ENCODE peak calls at places on chromosomes 16 and 17, in ten cellular contexts. One of them, this sample, is unnamed.

GRCh38 chr16:70437582-70438324 is 1.1 kb downstream of the ST3GAL2 start:
- DNase-seq in iris pigment epithelial cell: peak
- DNase-seq in HCEC 1CT: peak
- DNase-seq in HTR-8/SVneo: no peak
- DNase-seq in CD4-positive, CD25-positive, alpha-beta regulatory T cell: no peak
- DNase-seq in stromal cell of bone marrow: peak
- DNase-seq in A549: no peak
- DNase-seq in effector memory CD8-positive, alpha-beta T cell: no peak
- DNase-seq in T-helper 2 cell: no peak
- DNase-seq in NCI-H460: no peak
- DNase-seq in this sample: no peak

GRCh38 chr16:19698480-19699465 is 19.3 kb downstream of the KNOP1 start:
- DNase-seq in A549: no peak
- DNase-seq in NCI-H460: no peak
- DNase-seq in CD4-positive, CD25-positive, alpha-beta regulatory T cell: no peak
- DNase-seq in HTR-8/SVneo: no peak
- DNase-seq in HCEC 1CT: no peak
- DNase-seq in effector memory CD8-positive, alpha-beta T cell: no peak
- DNase-seq in T-helper 2 cell: no peak
- DNase-seq in stromal cell of bone marrow: no peak
- DNase-seq in iris pigment epithelial cell: peak
- DNase-seq in this sample: no peak

GRCh38 chr17:38960402-38960801 is 6.8 kb downstream of the FBXO47 start:
- DNase-seq in HCEC 1CT: no peak
- DNase-seq in CD4-positive, CD25-positive, alpha-beta regulatory T cell: peak
- DNase-seq in iris pigment epithelial cell: no peak
- DNase-seq in NCI-H460: no peak
- DNase-seq in HTR-8/SVneo: no peak
- DNase-seq in effector memory CD8-positive, alpha-beta T cell: no peak
- DNase-seq in stromal cell of bone marrow: no peak
- DNase-seq in A549: no peak
- DNase-seq in T-helper 2 cell: no peak
- DNase-seq in this sample: no peak

GRCh38 chr16:22664561-22664997 is 149.4 kb upstream of the HS3ST2 start:
- DNase-seq in stromal cell of bone marrow: no peak
- DNase-seq in effector memory CD8-positive, alpha-beta T cell: no peak
- DNase-seq in HTR-8/SVneo: no peak
- DNase-seq in CD4-positive, CD25-positive, alpha-beta regulatory T cell: no peak
- DNase-seq in T-helper 2 cell: no peak
- DNase-seq in iris pigment epithelial cell: no peak
- DNase-seq in NCI-H460: no peak
- DNase-seq in A549: no peak
- DNase-seq in HCEC 1CT: no peak
- DNase-seq in this sample: no peak

GRCh38 chr16:1428511-1428910 is 2.4 kb upstream of the PERCC1 start:
- DNase-seq in A549: peak
- DNase-seq in effector memory CD8-positive, alpha-beta T cell: peak
- DNase-seq in T-helper 2 cell: peak
- DNase-seq in stromal cell of bone marrow: no peak
- DNase-seq in HCEC 1CT: no peak
- DNase-seq in iris pigment epithelial cell: peak
- DNase-seq in HTR-8/SVneo: no peak
- DNase-seq in NCI-H460: no peak
- DNase-seq in CD4-positive, CD25-positive, alpha-beta regulatory T cell: no peak
- DNase-seq in this sample: peak

GRCh38 chr16:74485916-74486315 is 64.6 kb upstream of the CLEC18B start:
- DNase-seq in T-helper 2 cell: no peak
- DNase-seq in NCI-H460: no peak
- DNase-seq in HCEC 1CT: no peak
- DNase-seq in iris pigment epithelial cell: no peak
- DNase-seq in A549: no peak
- DNase-seq in HTR-8/SVneo: no peak
- DNase-seq in stromal cell of bone marrow: no peak
- DNase-seq in effector memory CD8-positive, alpha-beta T cell: no peak
- DNase-seq in CD4-positive, CD25-positive, alpha-beta regulatory T cell: no peak
- DNase-seq in this sample: no peak

GRCh38 chr17:732788-733720 is 658 bp downstream of the TLCD3A start:
- DNase-seq in CD4-positive, CD25-positive, alpha-beta regulatory T cell: no peak
- DNase-seq in stromal cell of bone marrow: no peak
- DNase-seq in iris pigment epithelial cell: peak
- DNase-seq in T-helper 2 cell: no peak
- DNase-seq in HTR-8/SVneo: peak
- DNase-seq in NCI-H460: peak
- DNase-seq in A549: no peak
- DNase-seq in HCEC 1CT: peak
- DNase-seq in effector memory CD8-positive, alpha-beta T cell: no peak
- DNase-seq in this sample: peak

GRCh38 chr16:80670170-80670865 is 129.5 kb downstream of the DYNLRB2 start:
- DNase-seq in HTR-8/SVneo: no peak
- DNase-seq in NCI-H460: no peak
- DNase-seq in HCEC 1CT: no peak
- DNase-seq in CD4-positive, CD25-positive, alpha-beta regulatory T cell: no peak
- DNase-seq in iris pigment epithelial cell: no peak
- DNase-seq in stromal cell of bone marrow: no peak
- DNase-seq in effector memory CD8-positive, alpha-beta T cell: no peak
- DNase-seq in T-helper 2 cell: no peak
- DNase-seq in A549: no peak
- DNase-seq in this sample: no peak

GRCh38 chr16:30370444-30371247 is at the start of gene TBC1D10B:
- DNase-seq in HTR-8/SVneo: peak
- DNase-seq in stromal cell of bone marrow: peak
- DNase-seq in NCI-H460: peak
- DNase-seq in iris pigment epithelial cell: peak
- DNase-seq in A549: peak
- DNase-seq in effector memory CD8-positive, alpha-beta T cell: peak
- DNase-seq in HCEC 1CT: peak
- DNase-seq in T-helper 2 cell: peak
- DNase-seq in CD4-positive, CD25-positive, alpha-beta regulatory T cell: peak
- DNase-seq in this sample: peak

GRCh38 chr17:66713533-66714042 is 121.3 kb upstream of the CACNG5 start:
- DNase-seq in T-helper 2 cell: no peak
- DNase-seq in effector memory CD8-positive, alpha-beta T cell: no peak
- DNase-seq in CD4-positive, CD25-positive, alpha-beta regulatory T cell: no peak
- DNase-seq in HCEC 1CT: no peak
- DNase-seq in stromal cell of bone marrow: no peak
- DNase-seq in HTR-8/SVneo: no peak
- DNase-seq in A549: no peak
- DNase-seq in iris pigment epithelial cell: no peak
- DNase-seq in NCI-H460: no peak
- DNase-seq in this sample: no peak

GRCh38 chr17:9291912-9292562 is 270.7 kb downstream of the NTN1 start:
- DNase-seq in effector memory CD8-positive, alpha-beta T cell: peak
- DNase-seq in HTR-8/SVneo: peak
- DNase-seq in NCI-H460: peak
- DNase-seq in stromal cell of bone marrow: no peak
- DNase-seq in HCEC 1CT: no peak
- DNase-seq in iris pigment epithelial cell: peak
- DNase-seq in CD4-positive, CD25-positive, alpha-beta regulatory T cell: no peak
- DNase-seq in T-helper 2 cell: peak
- DNase-seq in A549: peak
- DNase-seq in this sample: no peak

GRCh38 chr16:87789437-87790277 is 23.9 kb upstream of the KLHDC4 start:
- DNase-seq in CD4-positive, CD25-positive, alpha-beta regulatory T cell: no peak
- DNase-seq in HTR-8/SVneo: peak
- DNase-seq in T-helper 2 cell: no peak
- DNase-seq in HCEC 1CT: peak
- DNase-seq in effector memory CD8-positive, alpha-beta T cell: no peak
- DNase-seq in A549: peak
- DNase-seq in stromal cell of bone marrow: peak
- DNase-seq in NCI-H460: no peak
- DNase-seq in iris pigment epithelial cell: peak
- DNase-seq in this sample: no peak

GRCh38 chr17:50173335-50173941 is 7.6 kb downstream of the SGCA start:
- DNase-seq in stromal cell of bone marrow: peak
- DNase-seq in HTR-8/SVneo: peak
- DNase-seq in NCI-H460: no peak
- DNase-seq in HCEC 1CT: peak
- DNase-seq in A549: no peak
- DNase-seq in T-helper 2 cell: no peak
- DNase-seq in CD4-positive, CD25-positive, alpha-beta regulatory T cell: no peak
- DNase-seq in iris pigment epithelial cell: peak
- DNase-seq in effector memory CD8-positive, alpha-beta T cell: no peak
- DNase-seq in this sample: no peak

GRCh38 chr17:65092262-65092661 is 35.7 kb upstream of the GNA13 start:
- DNase-seq in HTR-8/SVneo: no peak
- DNase-seq in NCI-H460: no peak
- DNase-seq in T-helper 2 cell: no peak
- DNase-seq in effector memory CD8-positive, alpha-beta T cell: no peak
- DNase-seq in iris pigment epithelial cell: peak
- DNase-seq in A549: peak
- DNase-seq in stromal cell of bone marrow: no peak
- DNase-seq in HCEC 1CT: peak
- DNase-seq in CD4-positive, CD25-positive, alpha-beta regulatory T cell: no peak
- DNase-seq in this sample: no peak

GRCh38 chr17:3015890-3016289 is 47.5 kb downstream of the OR1D5 start:
- DNase-seq in HCEC 1CT: no peak
- DNase-seq in stromal cell of bone marrow: no peak
- DNase-seq in A549: no peak
- DNase-seq in HTR-8/SVneo: no peak
- DNase-seq in T-helper 2 cell: no peak
- DNase-seq in effector memory CD8-positive, alpha-beta T cell: no peak
- DNase-seq in NCI-H460: no peak
- DNase-seq in iris pigment epithelial cell: no peak
- DNase-seq in CD4-positive, CD25-positive, alpha-beta regulatory T cell: no peak
- DNase-seq in this sample: no peak

GRCh38 chr16:81457326-81458133 is 12.9 kb downstream of the CMIP start:
- DNase-seq in HTR-8/SVneo: peak
- DNase-seq in CD4-positive, CD25-positive, alpha-beta regulatory T cell: no peak
- DNase-seq in HCEC 1CT: peak
- DNase-seq in effector memory CD8-positive, alpha-beta T cell: no peak
- DNase-seq in iris pigment epithelial cell: peak
- DNase-seq in NCI-H460: no peak
- DNase-seq in A549: peak
- DNase-seq in T-helper 2 cell: no peak
- DNase-seq in stromal cell of bone marrow: no peak
- DNase-seq in this sample: no peak

GRCh38 chr17:6823011-6823442 is 8.5 kb downstream of the TEKT1 start:
- DNase-seq in T-helper 2 cell: no peak
- DNase-seq in effector memory CD8-positive, alpha-beta T cell: no peak
- DNase-seq in stromal cell of bone marrow: peak
- DNase-seq in HTR-8/SVneo: no peak
- DNase-seq in NCI-H460: no peak
- DNase-seq in iris pigment epithelial cell: peak
- DNase-seq in A549: no peak
- DNase-seq in CD4-positive, CD25-positive, alpha-beta regulatory T cell: no peak
- DNase-seq in HCEC 1CT: peak
- DNase-seq in this sample: no peak

GRCh38 chr17:61285483-61286320 is 113.9 kb upstream of the TBX2 start:
- DNase-seq in HTR-8/SVneo: no peak
- DNase-seq in NCI-H460: no peak
- DNase-seq in HCEC 1CT: peak
- DNase-seq in CD4-positive, CD25-positive, alpha-beta regulatory T cell: no peak
- DNase-seq in stromal cell of bone marrow: peak
- DNase-seq in A549: no peak
- DNase-seq in iris pigment epithelial cell: peak
- DNase-seq in T-helper 2 cell: no peak
- DNase-seq in effector memory CD8-positive, alpha-beta T cell: no peak
- DNase-seq in this sample: no peak

GRCh38 chr16:65062736-65063583 is 58.9 kb downstream of the CDH11 start:
- DNase-seq in T-helper 2 cell: no peak
- DNase-seq in NCI-H460: no peak
- DNase-seq in effector memory CD8-positive, alpha-beta T cell: no peak
- DNase-seq in HTR-8/SVneo: no peak
- DNase-seq in A549: no peak
- DNase-seq in HCEC 1CT: no peak
- DNase-seq in stromal cell of bone marrow: no peak
- DNase-seq in iris pigment epithelial cell: no peak
- DNase-seq in CD4-positive, CD25-positive, alpha-beta regulatory T cell: no peak
- DNase-seq in this sample: peak

GRCh38 chr17:48915459-48916282 is 7.5 kb downstream of the UBE2Z start:
- DNase-seq in CD4-positive, CD25-positive, alpha-beta regulatory T cell: no peak
- DNase-seq in A549: peak
- DNase-seq in HTR-8/SVneo: peak
- DNase-seq in HCEC 1CT: peak
- DNase-seq in iris pigment epithelial cell: peak
- DNase-seq in NCI-H460: no peak
- DNase-seq in stromal cell of bone marrow: peak
- DNase-seq in T-helper 2 cell: peak
- DNase-seq in effector memory CD8-positive, alpha-beta T cell: peak
- DNase-seq in this sample: no peak

GRCh38 chr17:73595068-73595865 is 49.0 kb downstream of the SDK2 start:
- DNase-seq in stromal cell of bone marrow: no peak
- DNase-seq in NCI-H460: no peak
- DNase-seq in CD4-positive, CD25-positive, alpha-beta regulatory T cell: peak
- DNase-seq in HTR-8/SVneo: peak
- DNase-seq in HCEC 1CT: no peak
- DNase-seq in A549: peak
- DNase-seq in iris pigment epithelial cell: no peak
- DNase-seq in T-helper 2 cell: no peak
- DNase-seq in effector memory CD8-positive, alpha-beta T cell: no peak
- DNase-seq in this sample: peak

GRCh38 chr16:88737298-88738166 is 31.2 kb downstream of the CTU2 start:
- DNase-seq in NCI-H460: peak
- DNase-seq in T-helper 2 cell: peak
- DNase-seq in stromal cell of bone marrow: peak
- DNase-seq in CD4-positive, CD25-positive, alpha-beta regulatory T cell: peak
- DNase-seq in A549: peak
- DNase-seq in iris pigment epithelial cell: peak
- DNase-seq in effector memory CD8-positive, alpha-beta T cell: peak
- DNase-seq in HCEC 1CT: peak
- DNase-seq in HTR-8/SVneo: peak
- DNase-seq in this sample: peak

GRCh38 chr17:56624947-56625346 is 31.4 kb downstream of the NOG start:
- DNase-seq in HTR-8/SVneo: no peak
- DNase-seq in CD4-positive, CD25-positive, alpha-beta regulatory T cell: no peak
- DNase-seq in stromal cell of bone marrow: no peak
- DNase-seq in NCI-H460: no peak
- DNase-seq in HCEC 1CT: no peak
- DNase-seq in A549: no peak
- DNase-seq in T-helper 2 cell: no peak
- DNase-seq in iris pigment epithelial cell: no peak
- DNase-seq in effector memory CD8-positive, alpha-beta T cell: no peak
- DNase-seq in this sample: no peak

GRCh38 chr16:80731915-80732314 is 72.5 kb downstream of the CDYL2 start:
- DNase-seq in HCEC 1CT: no peak
- DNase-seq in HTR-8/SVneo: no peak
- DNase-seq in iris pigment epithelial cell: no peak
- DNase-seq in CD4-positive, CD25-positive, alpha-beta regulatory T cell: no peak
- DNase-seq in effector memory CD8-positive, alpha-beta T cell: no peak
- DNase-seq in T-helper 2 cell: no peak
- DNase-seq in NCI-H460: no peak
- DNase-seq in A549: no peak
- DNase-seq in stromal cell of bone marrow: no peak
- DNase-seq in this sample: no peak

GRCh38 chr17:55769625-55770000 is 18.8 kb downstream of the PCTP start:
- DNase-seq in CD4-positive, CD25-positive, alpha-beta regulatory T cell: no peak
- DNase-seq in HTR-8/SVneo: peak
- DNase-seq in effector memory CD8-positive, alpha-beta T cell: no peak
- DNase-seq in HCEC 1CT: peak
- DNase-seq in stromal cell of bone marrow: peak
- DNase-seq in T-helper 2 cell: no peak
- DNase-seq in iris pigment epithelial cell: peak
- DNase-seq in A549: no peak
- DNase-seq in NCI-H460: peak
- DNase-seq in this sample: no peak

GRCh38 chr17:78974635-78975591 is 4.8 kb downstream of the LGALS3BP start:
- DNase-seq in stromal cell of bone marrow: peak
- DNase-seq in A549: no peak
- DNase-seq in HCEC 1CT: peak
- DNase-seq in HTR-8/SVneo: no peak
- DNase-seq in NCI-H460: peak
- DNase-seq in iris pigment epithelial cell: peak
- DNase-seq in T-helper 2 cell: no peak
- DNase-seq in CD4-positive, CD25-positive, alpha-beta regulatory T cell: no peak
- DNase-seq in effector memory CD8-positive, alpha-beta T cell: no peak
- DNase-seq in this sample: peak

GRCh38 chr17:83181991-83182619 is 102.7 kb downstream of the METRNL start:
- DNase-seq in T-helper 2 cell: no peak
- DNase-seq in NCI-H460: no peak
- DNase-seq in stromal cell of bone marrow: no peak
- DNase-seq in A549: no peak
- DNase-seq in effector memory CD8-positive, alpha-beta T cell: no peak
- DNase-seq in iris pigment epithelial cell: no peak
- DNase-seq in HTR-8/SVneo: no peak
- DNase-seq in CD4-positive, CD25-positive, alpha-beta regulatory T cell: no peak
- DNase-seq in HCEC 1CT: no peak
- DNase-seq in this sample: no peak

GRCh38 chr16:29738514-29738913 is 7.3 kb downstream of the C16orf54 start:
- DNase-seq in A549: no peak
- DNase-seq in HTR-8/SVneo: no peak
- DNase-seq in stromal cell of bone marrow: no peak
- DNase-seq in iris pigment epithelial cell: no peak
- DNase-seq in T-helper 2 cell: peak
- DNase-seq in NCI-H460: no peak
- DNase-seq in HCEC 1CT: no peak
- DNase-seq in CD4-positive, CD25-positive, alpha-beta regulatory T cell: peak
- DNase-seq in effector memory CD8-positive, alpha-beta T cell: peak
- DNase-seq in this sample: no peak